ENCODE peak calls at places on chromosomes 12 and 14, in seven cellular contexts. B is left lung; P is mammary epithelial cell; O is kidney epithelial cell; E is CD4-positive, alpha-beta T cell; Z is AG09319; Y is astrocyte of the spinal cord. C is an unnamed sample.
A peak's percentile ranks its signal among the peaks of the same experiment; 100 is the strongest.

GRCh38 chr12:119843100-119843499 is 34.0 kb downstream of the CIT start:
- DNase-seq in P (no peak), Y (peak; percentile 64), E (no peak), B (no peak), Z (peak; percentile 20), O (no peak), C (no peak)

GRCh38 chr14:45947785-45948184 is 694.8 kb upstream of the MIS18BP1 start:
- DNase-seq in B (no peak), Z (no peak), P (no peak), E (no peak), Y (no peak), O (no peak), C (no peak)

GRCh38 chr12:122886851-122887816 is 8.8 kb downstream of the VPS37B start:
- DNase-seq in Z (no peak), Y (peak; percentile 73), E (no peak), O (peak; percentile 87), P (peak; percentile 93), B (no peak), C (no peak)

GRCh38 chr12:30975581-30975980 is 49.0 kb downstream of the TSPAN11 start:
- DNase-seq in B (no peak), E (no peak), Z (no peak), O (no peak), P (no peak), Y (no peak), C (no peak)

GRCh38 chr14:23104591-23105347 is at the start of gene CIROP:
- DNase-seq in E (no peak), B (no peak), P (no peak), Y (no peak), O (no peak), Z (no peak), C (no peak)

GRCh38 chr14:24935796-24936195 is 114.2 kb downstream of the STXBP6 start:
- DNase-seq in Z (no peak), O (no peak), Y (no peak), B (no peak), P (no peak), E (no peak), C (no peak)

GRCh38 chr12:114746297-114747074 is 62.5 kb upstream of the TBX3 start:
- DNase-seq in O (no peak), E (no peak), P (no peak), B (no peak), Z (peak; percentile 84), Y (no peak), C (no peak)

GRCh38 chr14:31047503-31047902 is 21.3 kb upstream of the STRN3 start:
- DNase-seq in Y (no peak), B (no peak), P (no peak), E (no peak), O (no peak), Z (no peak), C (no peak)

GRCh38 chr14:73723799-73724621 is 9.8 kb upstream of the PNMA1 start:
- DNase-seq in Z (peak; percentile 98), E (no peak), O (no peak), P (peak; percentile 82), B (no peak), Y (peak; percentile 97), C (no peak)

GRCh38 chr14:56884617-56885016 is 74.3 kb upstream of the OTX2 start:
- DNase-seq in E (no peak), Z (no peak), O (no peak), B (no peak), P (no peak), Y (no peak), C (no peak)

GRCh38 chr14:69261761-69262331 is 1.9 kb downstream of the GALNT16 start:
- DNase-seq in E (no peak), Z (no peak), O (no peak), P (no peak), B (no peak), Y (no peak), C (no peak)

GRCh38 chr14:55274760-55275159 is 3.5 kb downstream of the FBXO34 start:
- DNase-seq in E (no peak), O (no peak), Z (no peak), Y (peak; percentile 17), B (no peak), P (peak; percentile 9), C (no peak)

GRCh38 chr14:95437715-95438114 is 78.7 kb downstream of the SYNE3 start:
- DNase-seq in Z (no peak), P (no peak), Y (no peak), B (no peak), O (no peak), E (no peak), C (no peak)

GRCh38 chr12:69621551-69621950 is 10.8 kb upstream of the LRRC10 start:
- DNase-seq in Z (no peak), P (no peak), O (no peak), B (no peak), E (no peak), Y (no peak), C (no peak)

GRCh38 chr14:21041676-21042433 is at the start of gene RNASE7:
- DNase-seq in E (no peak), P (peak; percentile 95), Z (no peak), O (no peak), B (no peak), Y (no peak), C (no peak)

GRCh38 chr12:1801285-1801975 is 18.9 kb upstream of the LRTM2 start:
- DNase-seq in O (no peak), Z (no peak), P (no peak), B (peak; percentile 37), E (no peak), Y (no peak), C (peak; percentile 62)

GRCh38 chr12:124254126-124254525 is 40.8 kb upstream of the RFLNA start:
- DNase-seq in B (no peak), Z (no peak), P (no peak), E (no peak), O (no peak), Y (no peak), C (no peak)

GRCh38 chr14:92253381-92253894 is 69.5 kb upstream of the SLC24A4 start:
- DNase-seq in Z (no peak), Y (no peak), P (no peak), E (no peak), O (no peak), B (peak; percentile 71), C (no peak)

GRCh38 chr14:69713976-69714716 is 52.8 kb upstream of the SRSF5 start:
- DNase-seq in O (no peak), Y (no peak), E (no peak), P (no peak), Z (no peak), B (no peak), C (no peak)

GRCh38 chr12:40921563-40922163 is 229.4 kb downstream of the CNTN1 start:
- DNase-seq in Z (no peak), P (no peak), B (no peak), O (no peak), E (no peak), Y (peak; percentile 29), C (no peak)

GRCh38 chr12:23906329-23906728 is 43.1 kb downstream of the SOX5 start:
- DNase-seq in Z (no peak), O (peak; percentile 45), P (peak; percentile 47), Y (peak; percentile 90), B (no peak), E (no peak), C (no peak)

GRCh38 chr12:110314308-110314707 is 33.3 kb downstream of the ATP2A2 start:
- DNase-seq in Z (no peak), O (peak; percentile 47), Y (peak; percentile 72), P (peak; percentile 74), B (no peak), E (no peak), C (no peak)

GRCh38 chr12:63317880-63318279 is 166.9 kb upstream of the AVPR1A start:
- DNase-seq in E (no peak), Z (no peak), Y (no peak), P (no peak), B (no peak), O (no peak), C (no peak)

GRCh38 chr12:389138-390096 is at the start of gene KDM5A:
- DNase-seq in P (peak; percentile 95), Y (peak; percentile 96), E (peak; percentile 86), B (peak; percentile 93), Z (peak; percentile 85), O (no peak), C (peak; percentile 93)
- TF ChIP-seq CTCF in P (no peak), Y (no peak), E (no peak), B (no peak), Z (no peak), O (no peak), C (no peak)

GRCh38 chr14:76077340-76077739 is 74.4 kb upstream of the GPATCH2L start:
- DNase-seq in Z (no peak), O (no peak), E (no peak), Y (no peak), P (no peak), B (no peak), C (no peak)
- TF ChIP-seq CTCF in Z (no peak), O (no peak), E (no peak), Y (no peak), P (no peak), B (no peak), C (no peak)

GRCh38 chr12:79935021-79935623 is at the start of gene PPP1R12A:
- DNase-seq in Y (peak; percentile 99), Z (peak; percentile 96), P (peak; percentile 97), O (peak; percentile 80), E (peak; percentile 93), B (peak; percentile 99), C (peak; percentile 98)
- TF ChIP-seq CTCF in Y (no peak), Z (no peak), P (peak; percentile 25), O (no peak), E (peak; percentile 15), B (no peak), C (peak; percentile 33)

GRCh38 chr12:113152835-113153814 is 3.6 kb downstream of the CFAP73 start:
- DNase-seq in Y (peak; percentile 76), P (peak; percentile 79), Z (peak; percentile 28), O (no peak), E (peak; percentile 44), B (peak; percentile 90), C (no peak)

GRCh38 chr12:113152196-113152834 is 2.8 kb downstream of the CFAP73 start:
- DNase-seq in O (no peak), Y (no peak), B (no peak), E (no peak), Z (no peak), P (no peak), C (no peak)

GRCh38 chr12:113151655-113152054 is 2.1 kb downstream of the CFAP73 start:
- DNase-seq in B (no peak), O (no peak), Y (no peak), Z (no peak), E (no peak), P (no peak), C (no peak)

GRCh38 chr12:113146999-113147398 is 2.5 kb upstream of the CFAP73 start:
- DNase-seq in O (no peak), E (no peak), B (no peak), P (no peak), Y (no peak), Z (no peak), C (no peak)

DNA sequence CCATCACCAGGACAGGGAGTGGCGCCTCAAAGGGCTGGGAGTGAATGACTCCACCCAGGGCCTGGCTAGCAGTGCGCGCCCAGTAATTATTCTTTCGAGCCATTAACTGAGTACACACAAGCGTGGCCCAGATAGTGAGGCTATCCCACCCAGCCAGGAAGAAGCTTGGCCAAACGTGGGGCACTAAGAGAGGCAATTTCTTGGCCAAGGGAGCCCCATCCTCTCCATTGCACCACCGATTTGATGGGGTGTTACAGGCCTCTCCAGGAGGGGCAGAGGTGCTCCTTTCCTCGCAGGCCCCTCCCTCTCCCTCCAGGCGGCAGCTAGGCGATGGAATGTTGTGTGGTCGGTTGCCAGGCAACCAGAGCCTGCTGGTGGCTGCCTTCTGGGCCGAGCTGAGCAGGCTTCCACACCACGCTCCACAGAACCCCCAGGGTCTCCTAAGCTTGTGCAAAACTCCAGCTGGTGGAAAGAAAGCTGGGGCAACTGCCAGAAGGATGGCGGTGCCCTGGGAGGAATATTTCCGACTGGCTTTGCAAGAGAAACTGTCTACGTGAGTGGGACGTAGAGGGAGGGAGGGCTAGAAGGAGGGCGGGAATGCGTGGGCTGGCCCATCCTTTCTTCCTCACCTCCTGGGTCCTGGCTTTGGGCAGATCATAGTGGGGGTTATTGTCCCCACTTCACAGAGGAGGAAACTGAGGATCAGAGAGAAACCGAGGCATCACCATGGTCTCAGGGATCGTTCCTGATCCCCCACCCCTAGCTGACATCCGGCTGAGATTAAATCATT is at the start of gene CFAP73:
- DNase-seq in P (peak; percentile 78), E (no peak), O (peak; percentile 88), Z (peak; percentile 42), Y (peak; percentile 85), B (no peak), C (peak; percentile 85)
- TF ChIP-seq CTCF in P (no peak), E (no peak), O (no peak), Z (no peak), Y (peak; percentile 7), B (no peak), C (peak; percentile 24)